ENCODE peak calls at places on chromosomes 1 and 21, in nine cellular contexts. T is stimulated activated CD4-positive, alpha-beta T cell treated with anti-CD3 and anti-CD28 coated beads, Interleukin-4, amount 100 ng/mL, for 24 hours; K is activated CD8-positive, alpha-beta T cell treated with anti-CD3 and anti-CD28 coated beads for 36 hours; M is NCI-H1694 treated with DMSO at 0.1 percent for 48 hours; R is stomach; Z is mucosa of descending colon; U is GM12891; W is amniotic epithelial cell; S is KG1. D is an unnamed sample.

GRCh38 chr1:21592086-21592865 is 76.9 kb downstream of the RAP1GAP start:
- DNase-seq in K (no peak), R (no peak), S (no peak), W (no peak), M (peak), U (no peak), Z (no peak), T (no peak), D (no peak)

GRCh38 chr1:244992833-244993232 is 128.5 kb upstream of the HNRNPU start:
- DNase-seq in T (no peak), Z (no peak), W (no peak), U (no peak), S (no peak), R (no peak), K (no peak), M (no peak), D (no peak)

GRCh38 chr1:11134352-11135266 is 34.9 kb upstream of the EXOSC10 start:
- DNase-seq in W (no peak), Z (no peak), S (no peak), K (no peak), T (no peak), U (no peak), R (no peak), M (no peak), D (no peak)

GRCh38 chr1:216528816-216529215 is 105.6 kb upstream of the USH2A start:
- DNase-seq in Z (peak), R (no peak), M (no peak), U (no peak), W (peak), K (no peak), T (no peak), S (no peak), D (no peak)

GRCh38 chr21:39196838-39197237 is 13.6 kb upstream of the PSMG1 start:
- DNase-seq in T (no peak), K (no peak), W (no peak), R (no peak), U (no peak), S (no peak), M (no peak), Z (no peak), D (no peak)

GRCh38 chr1:72432645-72433267 is 150.4 kb upstream of the NEGR1 start:
- DNase-seq in K (no peak), W (no peak), S (no peak), T (no peak), R (no peak), U (no peak), M (no peak), Z (no peak), D (no peak)

GRCh38 chr1:212329104-212329503 is 43.9 kb downstream of the PPP2R5A start:
- DNase-seq in M (no peak), T (no peak), R (no peak), S (no peak), K (no peak), U (no peak), W (no peak), Z (no peak), D (no peak)

GRCh38 chr1:92973203-92973907 is 12.1 kb upstream of the DIPK1A start:
- DNase-seq in K (peak), U (no peak), T (no peak), Z (no peak), R (no peak), W (no peak), M (no peak), S (no peak), D (no peak)

GRCh38 chr1:39170731-39171375 is 33.6 kb upstream of the MACF1 start:
- DNase-seq in S (no peak), M (peak), W (no peak), R (no peak), Z (no peak), T (no peak), K (no peak), U (no peak), D (no peak)

GRCh38 chr1:78104322-78104721 is 58.6 kb downstream of the GIPC2 start:
- DNase-seq in M (no peak), U (no peak), W (peak), R (no peak), Z (no peak), T (no peak), K (no peak), S (no peak), D (peak)

GRCh38 chr1:204480515-204480914 is 14.1 kb downstream of the PIK3C2B start:
- DNase-seq in K (peak), S (no peak), W (no peak), R (no peak), Z (no peak), M (peak), U (no peak), T (no peak), D (no peak)

GRCh38 chr1:20689645-20690056 is 28.2 kb downstream of the KIF17 start:
- DNase-seq in S (no peak), K (no peak), R (no peak), W (no peak), U (no peak), Z (no peak), T (no peak), M (no peak), D (no peak)

GRCh38 chr1:232249834-232250233 is 380.1 kb downstream of the SIPA1L2 start:
- DNase-seq in M (no peak), R (no peak), W (no peak), S (no peak), K (no peak), U (no peak), Z (peak), T (no peak), D (no peak)

GRCh38 chr1:100722211-100722610 is 2.7 kb downstream of the VCAM1 start:
- DNase-seq in R (no peak), S (no peak), T (no peak), U (no peak), W (no peak), Z (no peak), M (no peak), K (no peak), D (no peak)

GRCh38 chr1:30302808-30303310 is 420.5 kb downstream of the MATN1 start:
- DNase-seq in M (peak), W (no peak), S (no peak), K (no peak), R (no peak), T (no peak), U (no peak), Z (no peak), D (no peak)

GRCh38 chr1:207996632-207997031 is 85.7 kb upstream of the CD34 start:
- DNase-seq in M (no peak), R (no peak), S (no peak), Z (no peak), K (no peak), U (no peak), T (no peak), W (no peak), D (no peak)

GRCh38 chr1:8516793-8517556 is 199.1 kb downstream of the SLC45A1 start:
- DNase-seq in K (peak), M (no peak), R (no peak), S (no peak), T (peak), Z (no peak), W (peak), U (no peak), D (no peak)

GRCh38 chr1:28580706-28581530 is 11.1 kb upstream of the RAB42 start:
- DNase-seq in M (peak), W (peak), K (peak), U (no peak), Z (peak), T (peak), R (peak), S (no peak), D (no peak)

GRCh38 chr21:32795802-32796489 is 24.4 kb upstream of the PAXBP1 start:
- DNase-seq in W (no peak), M (no peak), U (no peak), T (no peak), S (no peak), Z (no peak), K (no peak), R (no peak), D (no peak)

GRCh38 chr1:230350208-230350921 is 75.8 kb downstream of the PGBD5 start:
- DNase-seq in M (peak), S (no peak), K (no peak), R (no peak), U (no peak), T (no peak), W (no peak), Z (no peak), D (no peak)

GRCh38 chr1:203660931-203661484 is 34.4 kb downstream of the ATP2B4 start:
- DNase-seq in S (no peak), Z (no peak), U (no peak), R (no peak), K (no peak), T (no peak), W (no peak), M (no peak), D (no peak)

GRCh38 chr1:174296309-174296708 is 137.0 kb downstream of the RABGAP1L start:
- DNase-seq in R (no peak), K (no peak), W (no peak), M (no peak), S (no peak), Z (no peak), U (no peak), T (no peak), D (no peak)

GRCh38 chr1:175376194-175376593 is 183.6 kb upstream of the KIAA0040 start:
- DNase-seq in M (peak), K (peak), U (no peak), S (no peak), Z (no peak), R (no peak), T (no peak), W (no peak), D (no peak)